ENCODE peak calls at places on chromosomes 3 and 15, in four cellular contexts. F, U, Q and B are unnamed samples.

GRCh38 chr15:63188247-63188936 is 1.0 kb upstream of the RAB8B start:
- DNase-seq in F (no peak), U (no peak), Q (no peak), B (no peak)

GRCh38 chr15:68599560-68600071 is 20.8 kb downstream of the CORO2B start:
- DNase-seq in F (peak), Q (peak), U (no peak), B (no peak)

GRCh38 chr3:56522374-56522773 is 34.6 kb upstream of the CCDC66 start:
- DNase-seq in U (no peak), Q (no peak), F (no peak), B (no peak)

GRCh38 chr3:113097821-113098516 is 107.2 kb downstream of the GTPBP8 start:
- DNase-seq in Q (no peak), U (no peak), F (no peak), B (peak)

GRCh38 chr3:108127301-108127988 is 36.6 kb upstream of the CD47 start:
- DNase-seq in F (no peak), Q (no peak), U (no peak), B (no peak)

GRCh38 chr15:29990035-29990434 is 92.7 kb upstream of the GOLGA8J start:
- DNase-seq in F (no peak), U (no peak), Q (no peak), B (no peak)

GRCh38 chr15:64024172-64025050 is 21.9 kb downstream of the DAPK2 start:
- DNase-seq in Q (no peak), F (peak), U (no peak), B (no peak)

GRCh38 chr3:144677118-144677517 is 705.5 kb downstream of the DIPK2A start:
- DNase-seq in F (no peak), U (no peak), Q (no peak), B (no peak)

GRCh38 chr3:192851821-192852352 is 65.8 kb downstream of the MB21D2 start:
- DNase-seq in F (no peak), Q (peak), U (no peak), B (peak)

GRCh38 chr15:24954783-24955548 is at the start of the genes SNRPN and SNURF:
- DNase-seq in U (no peak), F (peak), Q (peak), B (peak)

GRCh38 chr15:89807689-89808088 is 7.0 kb downstream of the ANPEP start:
- DNase-seq in Q (no peak), F (no peak), U (no peak), B (no peak)

GRCh38 chr15:100763764-100764750 is 115.6 kb upstream of the ALDH1A3 start:
- DNase-seq in U (no peak), F (peak), Q (peak), B (no peak)

GRCh38 chr3:72065872-72066641 is 281.1 kb upstream of the PROK2 start:
- DNase-seq in Q (no peak), F (no peak), U (no peak), B (no peak)

GRCh38 chr3:72049300-72049699 is 264.4 kb upstream of the PROK2 start:
- DNase-seq in F (no peak), U (no peak), Q (no peak), B (no peak)

GRCh38 chr15:78987891-78988360 is 43.1 kb upstream of the CTSH start:
- DNase-seq in U (no peak), Q (no peak), F (no peak), B (no peak)

GRCh38 chr15:70023769-70024491 is 73.8 kb downstream of the TLE3 start:
- DNase-seq in U (no peak), Q (no peak), F (no peak), B (no peak)

GRCh38 chr3:157906627-157907026 is 199.6 kb downstream of the SHOX2 start:
- DNase-seq in F (no peak), Q (no peak), U (no peak), B (no peak)

GRCh38 chr3:53084310-53085001 is 38.6 kb upstream of the SFMBT1 start:
- DNase-seq in F (peak), U (peak), Q (no peak), B (peak)

GRCh38 chr3:197151562-197151961 is 121.9 kb upstream of the MELTF start:
- DNase-seq in Q (no peak), F (no peak), U (peak), B (peak)

GRCh38 chr3:65883614-65884013 is 155.1 kb downstream of the MAGI1 start:
- DNase-seq in F (no peak), Q (peak), U (no peak), B (peak)

GRCh38 chr15:88032787-88033186 is 223.8 kb downstream of the NTRK3 start:
- DNase-seq in Q (no peak), F (no peak), U (no peak), B (no peak)

GRCh38 chr3:51992017-51992682 is 3.5 kb downstream of the RPL29 start:
- DNase-seq in F (no peak), U (no peak), Q (no peak), B (no peak)

GRCh38 chr15:36863551-36863950 is 236.8 kb downstream of the MEIS2 start:
- DNase-seq in U (no peak), F (no peak), Q (no peak), B (no peak)

GRCh38 chr15:69546182-69546581 is 93.6 kb downstream of the RPLP1 start:
- DNase-seq in U (no peak), F (no peak), Q (no peak), B (no peak)

GRCh38 chr15:29788433-29789034 is 33.7 kb downstream of the TJP1 start:
- DNase-seq in U (no peak), F (no peak), Q (no peak), B (no peak)

GRCh38 chr3:2686816-2687502 is 423.2 kb downstream of the IL5RA start:
- DNase-seq in F (no peak), U (no peak), Q (no peak), B (no peak)

GRCh38 chr3:46163551-46163981 is 44.5 kb downstream of the CCR1 start:
- DNase-seq in Q (no peak), F (no peak), U (no peak), B (no peak)

GRCh38 chr3:169591983-169592644 is 71.4 kb downstream of the MECOM start:
- DNase-seq in F (no peak), U (no peak), Q (no peak), B (no peak)

GRCh38 chr3:173892547-173892946 is 495.0 kb downstream of the NLGN1 start:
- DNase-seq in F (no peak), Q (no peak), U (no peak), B (no peak)

GRCh38 chr3:52483577-52484495 is 11.3 kb upstream of the STAB1 start:
- DNase-seq in Q (no peak), U (no peak), F (no peak), B (peak)

GRCh38 chr15:78680416-78681068 is 39.5 kb upstream of the CHRNB4 start:
- DNase-seq in Q (no peak), U (no peak), F (no peak), B (no peak)

GRCh38 chr3:107870096-107870495 is 220.7 kb downstream of the CD47 start:
- DNase-seq in F (no peak), Q (no peak), U (no peak), B (no peak)

GRCh38 chr15:33737687-33738606 is 230.3 kb upstream of the CHRM5 start:
- DNase-seq in Q (peak), F (peak), U (peak), B (peak)

GRCh38 chr15:66472176-66472999 is 25.2 kb downstream of the SNAPC5 start:
- DNase-seq in Q (no peak), U (no peak), F (no peak), B (peak)

GRCh38 chr3:29141197-29141911 is 139.5 kb upstream of the RBMS3 start:
- DNase-seq in U (no peak), F (no peak), Q (no peak), B (no peak)

GRCh38 chr3:134048278-134048996 is 18.7 kb upstream of the SLCO2A1 start:
- DNase-seq in F (no peak), U (no peak), Q (no peak), B (no peak)

GRCh38 chr3:40070816-40071215 is 238.7 kb upstream of the EIF1B start:
- DNase-seq in U (no peak), Q (no peak), F (no peak), B (no peak)
- TF ChIP-seq FOXJ3 in U (no peak), Q (no peak), F (no peak), B (no peak)

GRCh38 chr15:60128000-60128376 is 123.9 kb downstream of the FOXB1 start:
- DNase-seq in U (no peak), F (no peak), Q (no peak), B (no peak)
- TF ChIP-seq FOXJ3 in U (no peak), F (no peak), Q (no peak), B (no peak)

DNA sequence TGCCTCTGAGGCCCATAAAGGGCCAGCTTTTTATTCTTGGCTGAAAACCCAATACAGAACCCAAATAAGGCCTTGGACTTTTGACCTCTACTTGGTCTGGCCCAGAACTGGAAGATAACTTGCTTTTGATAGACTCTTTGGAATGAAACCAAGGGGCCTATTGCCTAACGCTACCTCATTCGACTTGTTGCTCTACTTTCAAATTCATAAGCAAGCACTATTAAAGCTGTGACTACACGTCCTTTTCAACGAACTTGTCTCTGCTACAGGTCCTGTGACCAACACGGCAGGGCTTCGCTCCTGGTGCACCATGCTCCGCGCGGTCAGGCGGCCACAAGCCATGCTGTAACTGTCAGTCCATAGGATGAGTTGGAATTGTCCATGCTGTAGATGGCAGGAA is 385.4 kb downstream of the MFSD1 start:
- DNase-seq in Q (no peak), F (no peak), U (no peak), B (no peak)
- TF ChIP-seq FOXJ3 in Q (no peak), F (no peak), U (no peak), B (no peak)

GRCh38 chr15:94168250-94168649 is 63.1 kb upstream of the MCTP2 start:
- DNase-seq in F (peak), U (peak), Q (no peak), B (peak)
- TF ChIP-seq FOXJ3 in F (no peak), U (no peak), Q (no peak), B (no peak)

GRCh38 chr3:126109860-126110235 is 25.9 kb upstream of the SLC41A3 start:
- DNase-seq in F (no peak), Q (no peak), U (no peak), B (no peak)

GRCh38 chr3:126107960-126108688 is 24.2 kb upstream of the SLC41A3 start:
- DNase-seq in Q (no peak), F (no peak), U (no peak), B (no peak)

GRCh38 chr3:126107203-126107939 is 23.4 kb upstream of the SLC41A3 start:
- DNase-seq in U (no peak), Q (no peak), F (no peak), B (no peak)

GRCh38 chr3:126109146-126109859 is 25.4 kb upstream of the SLC41A3 start:
- DNase-seq in U (no peak), F (no peak), Q (no peak), B (no peak)

GRCh38 chr3:126108689-126109075 is 24.8 kb upstream of the SLC41A3 start:
- DNase-seq in Q (no peak), U (no peak), F (no peak), B (no peak)
- TF ChIP-seq FOXJ3 in Q (no peak), U (no peak), F (no peak), B (no peak)

GRCh38 chr3:27632431-27633223 is 89.5 kb downstream of the EOMES start:
- DNase-seq in U (no peak), Q (peak), F (peak), B (peak)
- TF ChIP-seq FOXJ3 in U (no peak), Q (no peak), F (no peak), B (no peak)

GRCh38 chr3:88573472-88573871 is 423.7 kb downstream of the C3orf38 start:
- DNase-seq in U (no peak), Q (no peak), F (no peak), B (no peak)
- TF ChIP-seq FOXJ3 in U (no peak), Q (no peak), F (no peak), B (no peak)

GRCh38 chr3:146177072-146177936 is 16.3 kb upstream of the PLOD2 start:
- DNase-seq in F (no peak), Q (no peak), U (no peak), B (no peak)
- TF ChIP-seq FOXJ3 in F (no peak), Q (no peak), U (no peak), B (no peak)

GRCh38 chr15:52100807-52101206 is 11.8 kb downstream of the BCL2L10 start:
- DNase-seq in U (peak), F (no peak), Q (no peak), B (no peak)
- TF ChIP-seq FOXJ3 in U (no peak), F (no peak), Q (no peak), B (no peak)